ENCODE peak calls at places on chromosomes 2 and 18, in eight cellular contexts. One of them, this sample, is unnamed.

GRCh38 chr18:62027914-62028520 is 135.2 kb upstream of the RNF152 start:
- DNase-seq in suprapubic skin: no peak
- DNase-seq in ovary: no peak
- DNase-seq in A549: no peak
- DNase-seq in sigmoid colon: no peak
- DNase-seq in tibial nerve: no peak
- DNase-seq in K562: no peak
- DNase-seq in H1: no peak
- DNase-seq in this sample: no peak

GRCh38 chr2:88074150-88074549 is 6.5 kb downstream of the SMYD1 start:
- DNase-seq in suprapubic skin: no peak
- DNase-seq in ovary: no peak
- DNase-seq in A549: no peak
- DNase-seq in sigmoid colon: no peak
- DNase-seq in tibial nerve: no peak
- DNase-seq in K562: no peak
- DNase-seq in H1: no peak
- DNase-seq in this sample: no peak

GRCh38 chr18:21703241-21703820 is 1.2 kb downstream of the ABHD3 start:
- DNase-seq in suprapubic skin: no peak
- DNase-seq in ovary: no peak
- DNase-seq in A549: no peak
- DNase-seq in sigmoid colon: no peak
- DNase-seq in tibial nerve: no peak
- DNase-seq in K562: peak
- DNase-seq in H1: no peak
- DNase-seq in this sample: peak

GRCh38 chr2:73841912-73842738 is 13.4 kb downstream of the STAMBP start:
- DNase-seq in suprapubic skin: no peak
- DNase-seq in ovary: no peak
- DNase-seq in A549: peak
- DNase-seq in sigmoid colon: no peak
- DNase-seq in tibial nerve: no peak
- DNase-seq in K562: no peak
- DNase-seq in H1: no peak
- DNase-seq in this sample: no peak

GRCh38 chr2:161028581-161028980 is 131.6 kb upstream of the TANK start:
- DNase-seq in suprapubic skin: no peak
- DNase-seq in ovary: no peak
- DNase-seq in A549: no peak
- DNase-seq in sigmoid colon: no peak
- DNase-seq in tibial nerve: no peak
- DNase-seq in K562: no peak
- DNase-seq in H1: no peak
- DNase-seq in this sample: no peak

GRCh38 chr2:23761638-23762037 is 165.3 kb downstream of the ATAD2B start:
- DNase-seq in suprapubic skin: no peak
- DNase-seq in ovary: no peak
- DNase-seq in A549: no peak
- DNase-seq in sigmoid colon: no peak
- DNase-seq in tibial nerve: no peak
- DNase-seq in K562: peak
- DNase-seq in H1: no peak
- DNase-seq in this sample: no peak

GRCh38 chr18:58113337-58113736 is 69.3 kb downstream of the NEDD4L start:
- DNase-seq in suprapubic skin: no peak
- DNase-seq in ovary: no peak
- DNase-seq in A549: no peak
- DNase-seq in sigmoid colon: no peak
- DNase-seq in tibial nerve: no peak
- DNase-seq in K562: no peak
- DNase-seq in H1: no peak
- DNase-seq in this sample: no peak

GRCh38 chr2:191611614-191612013 is 66.3 kb upstream of the NABP1 start:
- DNase-seq in suprapubic skin: no peak
- DNase-seq in ovary: no peak
- DNase-seq in A549: no peak
- DNase-seq in sigmoid colon: no peak
- DNase-seq in tibial nerve: no peak
- DNase-seq in K562: no peak
- DNase-seq in H1: no peak
- DNase-seq in this sample: no peak

GRCh38 chr18:6055711-6056110 is 160.4 kb upstream of the TMEM200C start:
- DNase-seq in suprapubic skin: no peak
- DNase-seq in ovary: no peak
- DNase-seq in A549: no peak
- DNase-seq in sigmoid colon: no peak
- DNase-seq in tibial nerve: no peak
- DNase-seq in K562: no peak
- DNase-seq in H1: no peak
- DNase-seq in this sample: no peak

GRCh38 chr2:238422940-238423339 is 3.8 kb upstream of the ASB1 start:
- DNase-seq in suprapubic skin: no peak
- DNase-seq in ovary: no peak
- DNase-seq in A549: no peak
- DNase-seq in sigmoid colon: no peak
- DNase-seq in tibial nerve: no peak
- DNase-seq in K562: no peak
- DNase-seq in H1: no peak
- DNase-seq in this sample: peak

GRCh38 chr2:188628989-188629889 is 337.6 kb downstream of the GULP1 start:
- DNase-seq in suprapubic skin: no peak
- DNase-seq in ovary: no peak
- DNase-seq in A549: peak
- DNase-seq in sigmoid colon: no peak
- DNase-seq in tibial nerve: peak
- DNase-seq in K562: no peak
- DNase-seq in H1: no peak
- DNase-seq in this sample: no peak

GRCh38 chr2:169426069-169426663 is 53.1 kb upstream of the BBS5 start:
- DNase-seq in suprapubic skin: no peak
- DNase-seq in ovary: no peak
- DNase-seq in A549: no peak
- DNase-seq in sigmoid colon: no peak
- DNase-seq in tibial nerve: no peak
- DNase-seq in K562: no peak
- DNase-seq in H1: no peak
- DNase-seq in this sample: no peak

GRCh38 chr2:154700142-154700541 is 1.6 kb downstream of the KCNJ3 start:
- DNase-seq in suprapubic skin: no peak
- DNase-seq in ovary: no peak
- DNase-seq in A549: no peak
- DNase-seq in sigmoid colon: no peak
- DNase-seq in tibial nerve: no peak
- DNase-seq in K562: no peak
- DNase-seq in H1: no peak
- DNase-seq in this sample: no peak

GRCh38 chr18:48676346-48676745 is 137.5 kb downstream of the CTIF start:
- DNase-seq in suprapubic skin: no peak
- DNase-seq in ovary: peak
- DNase-seq in A549: no peak
- DNase-seq in sigmoid colon: peak
- DNase-seq in tibial nerve: no peak
- DNase-seq in K562: no peak
- DNase-seq in H1: no peak
- DNase-seq in this sample: no peak

GRCh38 chr2:173462908-173463840 is 108.5 kb downstream of the CDCA7 start:
- DNase-seq in suprapubic skin: no peak
- DNase-seq in ovary: no peak
- DNase-seq in A549: no peak
- DNase-seq in sigmoid colon: no peak
- DNase-seq in tibial nerve: no peak
- DNase-seq in K562: no peak
- DNase-seq in H1: no peak
- DNase-seq in this sample: no peak

GRCh38 chr2:218229239-218229638 is 12.2 kb downstream of the ARPC2 start:
- DNase-seq in suprapubic skin: no peak
- DNase-seq in ovary: no peak
- DNase-seq in A549: peak
- DNase-seq in sigmoid colon: no peak
- DNase-seq in tibial nerve: no peak
- DNase-seq in K562: no peak
- DNase-seq in H1: no peak
- DNase-seq in this sample: no peak

DNA sequence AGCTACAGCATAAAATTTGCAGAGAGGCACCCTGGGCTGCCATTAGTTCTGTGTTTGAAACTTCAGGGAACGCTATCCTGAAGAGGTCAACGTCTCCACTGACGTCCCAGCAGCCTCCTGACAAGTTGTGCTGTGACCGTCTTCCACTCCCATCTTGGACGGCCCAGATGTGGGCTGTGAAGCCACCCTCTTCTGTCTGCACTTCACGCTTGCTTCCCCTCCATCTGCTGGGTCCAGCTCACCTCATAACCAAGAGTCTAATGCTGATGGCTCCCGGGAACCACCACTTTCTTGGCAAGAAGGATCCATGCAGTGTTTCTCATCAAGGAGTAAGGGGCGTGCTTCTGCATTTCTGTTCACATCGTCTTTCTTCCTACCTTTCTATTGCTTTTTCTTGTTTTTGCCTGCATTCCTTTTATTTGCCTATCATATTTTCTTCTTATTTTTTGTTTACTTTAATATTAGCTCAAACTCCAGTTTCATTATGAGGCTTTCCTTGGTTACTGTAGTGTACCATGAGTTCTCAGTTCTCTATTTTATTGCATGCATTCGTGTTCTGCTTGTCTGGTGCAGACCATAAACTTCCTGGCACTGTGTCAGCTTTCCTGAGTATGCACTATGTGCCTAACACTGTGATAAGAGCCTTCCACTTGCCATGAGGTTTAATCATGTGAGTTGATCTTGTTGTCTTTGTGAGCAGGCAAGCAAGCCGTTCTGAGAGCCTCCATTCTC is 631.8 kb upstream of the RAB6C start:
- DNase-seq in suprapubic skin: no peak
- DNase-seq in ovary: no peak
- DNase-seq in A549: no peak
- DNase-seq in sigmoid colon: no peak
- DNase-seq in tibial nerve: no peak
- DNase-seq in K562: no peak
- DNase-seq in H1: no peak
- DNase-seq in this sample: no peak
- H3K4me3 ChIP-seq in suprapubic skin: no peak
- H3K4me3 ChIP-seq in ovary: no peak
- H3K4me3 ChIP-seq in A549: no peak
- H3K4me3 ChIP-seq in sigmoid colon: no peak
- H3K4me3 ChIP-seq in tibial nerve: no peak
- H3K4me3 ChIP-seq in K562: no peak
- H3K4me3 ChIP-seq in H1: no peak
- H3K4me3 ChIP-seq in this sample: no peak

GRCh38 chr18:45980229-45980628 is 13.1 kb upstream of the EPG5 start:
- DNase-seq in suprapubic skin: no peak
- DNase-seq in ovary: no peak
- DNase-seq in A549: no peak
- DNase-seq in sigmoid colon: no peak
- DNase-seq in tibial nerve: no peak
- DNase-seq in K562: no peak
- DNase-seq in H1: no peak
- DNase-seq in this sample: no peak

GRCh38 chr18:45976581-45977373 is 9.6 kb upstream of the EPG5 start:
- DNase-seq in suprapubic skin: no peak
- DNase-seq in ovary: no peak
- DNase-seq in A549: no peak
- DNase-seq in sigmoid colon: no peak
- DNase-seq in tibial nerve: no peak
- DNase-seq in K562: no peak
- DNase-seq in H1: no peak
- DNase-seq in this sample: no peak

GRCh38 chr18:45981852-45982251 is 14.7 kb upstream of the EPG5 start:
- DNase-seq in suprapubic skin: no peak
- DNase-seq in ovary: no peak
- DNase-seq in A549: no peak
- DNase-seq in sigmoid colon: no peak
- DNase-seq in tibial nerve: no peak
- DNase-seq in K562: no peak
- DNase-seq in H1: no peak
- DNase-seq in this sample: no peak

GRCh38 chr18:45974088-45974536 is 7.0 kb upstream of the EPG5 start:
- DNase-seq in suprapubic skin: no peak
- DNase-seq in ovary: no peak
- DNase-seq in A549: peak
- DNase-seq in sigmoid colon: no peak
- DNase-seq in tibial nerve: peak
- DNase-seq in K562: peak
- DNase-seq in H1: no peak
- DNase-seq in this sample: peak

GRCh38 chr18:45978084-45978483 is 11.0 kb upstream of the EPG5 start:
- DNase-seq in suprapubic skin: no peak
- DNase-seq in ovary: no peak
- DNase-seq in A549: no peak
- DNase-seq in sigmoid colon: no peak
- DNase-seq in tibial nerve: no peak
- DNase-seq in K562: no peak
- DNase-seq in H1: no peak
- DNase-seq in this sample: no peak
- TF ChIP-seq EP300 in suprapubic skin: no peak
- TF ChIP-seq EP300 in ovary: no peak
- TF ChIP-seq EP300 in A549: no peak
- TF ChIP-seq EP300 in sigmoid colon: no peak
- TF ChIP-seq EP300 in tibial nerve: no peak
- TF ChIP-seq EP300 in K562: no peak
- TF ChIP-seq EP300 in H1: peak
- TF ChIP-seq EP300 in this sample: no peak

GRCh38 chr2:9346885-9347284 is 76.4 kb downstream of the ITGB1BP1 start:
- DNase-seq in suprapubic skin: no peak
- DNase-seq in ovary: no peak
- DNase-seq in A549: no peak
- DNase-seq in sigmoid colon: no peak
- DNase-seq in tibial nerve: no peak
- DNase-seq in K562: no peak
- DNase-seq in H1: no peak
- DNase-seq in this sample: no peak
- H3K27ac ChIP-seq in suprapubic skin: peak
- H3K27ac ChIP-seq in ovary: no peak
- H3K27ac ChIP-seq in A549: no peak
- H3K27ac ChIP-seq in sigmoid colon: peak
- H3K27ac ChIP-seq in tibial nerve: peak
- H3K27ac ChIP-seq in K562: no peak
- H3K27ac ChIP-seq in H1: no peak
- H3K27ac ChIP-seq in this sample: peak

DNA sequence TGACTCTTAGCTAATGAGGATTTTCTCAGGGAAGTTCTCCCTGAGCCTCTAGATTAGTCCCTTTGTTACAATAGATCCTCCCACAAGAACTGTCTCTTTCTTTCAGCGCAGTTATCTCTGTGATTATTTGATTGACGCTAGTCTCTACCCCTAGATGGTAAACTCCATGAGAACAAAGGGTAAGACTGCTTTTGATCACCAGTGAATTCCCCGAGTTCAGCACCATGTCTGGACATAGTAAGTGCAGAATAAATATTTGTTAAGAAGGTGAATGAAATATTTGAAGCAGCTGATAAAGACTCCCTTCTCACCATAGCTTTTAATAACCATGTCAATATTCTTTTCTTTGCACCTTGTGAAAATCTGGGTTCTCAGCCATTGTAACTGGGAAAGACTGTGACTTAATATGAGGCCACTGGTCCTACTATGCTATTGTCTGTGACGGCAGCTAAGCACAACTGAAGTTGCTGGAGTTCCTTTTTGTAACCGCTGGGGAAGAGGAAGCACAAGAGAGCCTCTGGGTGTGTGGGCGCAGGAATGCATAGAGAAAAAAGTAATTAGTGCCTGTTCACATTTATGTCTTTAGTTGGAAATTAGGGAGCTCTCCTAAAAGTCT is 214.7 kb downstream of the TGIF1 start:
- DNase-seq in suprapubic skin: no peak
- DNase-seq in ovary: no peak
- DNase-seq in A549: peak
- DNase-seq in sigmoid colon: no peak
- DNase-seq in tibial nerve: no peak
- DNase-seq in K562: peak
- DNase-seq in H1: no peak
- DNase-seq in this sample: no peak
- H3K4me3 ChIP-seq in suprapubic skin: no peak
- H3K4me3 ChIP-seq in ovary: no peak
- H3K4me3 ChIP-seq in A549: no peak
- H3K4me3 ChIP-seq in sigmoid colon: no peak
- H3K4me3 ChIP-seq in tibial nerve: no peak
- H3K4me3 ChIP-seq in K562: no peak
- H3K4me3 ChIP-seq in H1: no peak
- H3K4me3 ChIP-seq in this sample: no peak

This sample was measured in stomach.